ENCODE peak calls at places on chromosomes 4 and X, in seven cellular contexts. W, I, G, U, N, Q and F are unnamed samples.
A peak's percentile ranks its signal among the peaks of the same experiment; 100 is the strongest.

GRCh38 chrX:117768861-117769604 is 347.6 kb downstream of the KLHL13 start:
- DNase-seq in Q (no peak), N (no peak), W (no peak), U (no peak), G (no peak), I (no peak), F (no peak)

GRCh38 chrX:7108995-7109634 is 38.4 kb upstream of the STS start:
- DNase-seq in I (no peak), W (no peak), N (no peak), G (peak; percentile 33), Q (no peak), U (no peak), F (no peak)

GRCh38 chr4:66569228-66569627 is 898.9 kb upstream of the EPHA5 start:
- DNase-seq in Q (no peak), N (no peak), U (no peak), W (no peak), G (no peak), I (peak; percentile 28), F (no peak)

GRCh38 chr4:186719925-186720694 is 3.5 kb downstream of the FAT1 start:
- DNase-seq in W (no peak), U (peak; percentile 51), N (no peak), G (peak; percentile 53), I (peak; percentile 87), Q (no peak), F (peak; percentile 15)

GRCh38 chrX:64190136-64190740 is 15.3 kb downstream of the AMER1 start:
- DNase-seq in I (no peak), W (peak; percentile 22), N (no peak), G (no peak), Q (no peak), U (no peak), F (no peak)

GRCh38 chr4:41852229-41852628 is 83.0 kb upstream of the TMEM33 start:
- DNase-seq in I (no peak), G (no peak), Q (no peak), N (no peak), W (no peak), U (no peak), F (no peak)

GRCh38 chrX:55907968-55908607 is 190.5 kb downstream of the RRAGB start:
- DNase-seq in G (peak; percentile 37), U (peak; percentile 27), I (peak; percentile 91), W (peak; percentile 75), Q (peak; percentile 69), N (peak; percentile 62), F (no peak)

GRCh38 chrX:2650037-2650436 is 41.1 kb upstream of the CD99 start:
- DNase-seq in G (no peak), N (no peak), W (no peak), I (no peak), Q (no peak), U (no peak), F (no peak)

GRCh38 chr4:42104521-42104920 is 47.9 kb downstream of the BEND4 start:
- DNase-seq in W (no peak), G (peak; percentile 1), U (peak; percentile 66), N (no peak), Q (no peak), I (peak; percentile 28), F (no peak)

GRCh38 chr4:78293348-78293747 is 236.2 kb downstream of the FRAS1 start:
- DNase-seq in U (no peak), I (no peak), G (peak; percentile 66), N (no peak), Q (no peak), W (no peak), F (peak; percentile 61)

GRCh38 chrX:43940811-43941210 is 32.4 kb downstream of the NDP start:
- DNase-seq in G (peak; percentile 54), U (peak; percentile 52), W (no peak), Q (no peak), N (no peak), I (no peak), F (peak; percentile 24)

GRCh38 chr4:117654064-117654463 is 380.2 kb upstream of the NDST3 start:
- DNase-seq in I (no peak), U (no peak), N (no peak), Q (no peak), W (no peak), G (no peak), F (no peak)

GRCh38 chrX:11215191-11215921 is 77.9 kb upstream of the AMELX start:
- DNase-seq in N (no peak), G (no peak), Q (no peak), W (no peak), U (no peak), I (peak; percentile 25), F (no peak)

GRCh38 chr4:186953601-186954260 is 230.1 kb upstream of the FAT1 start:
- DNase-seq in N (no peak), I (no peak), Q (no peak), U (peak; percentile 7), G (no peak), W (no peak), F (no peak)

GRCh38 chr4:174324725-174325124 is 41.0 kb downstream of the CEP44 start:
- DNase-seq in I (no peak), U (peak; percentile 63), G (peak; percentile 25), Q (no peak), W (no peak), N (no peak), F (no peak)

GRCh38 chr4:132605551-132605950 is 543.5 kb upstream of the PCDH10 start:
- DNase-seq in I (no peak), G (no peak), W (no peak), Q (no peak), N (no peak), U (no peak), F (no peak)

GRCh38 chrX:51737062-51737461 is 6.2 kb upstream of the GSPT2 start:
- DNase-seq in N (no peak), Q (no peak), G (no peak), W (no peak), U (no peak), I (no peak), F (no peak)

GRCh38 chrX:129593137-129593536 is 53.1 kb downstream of the OCRL start:
- DNase-seq in N (no peak), W (no peak), G (peak; percentile 43), I (peak; percentile 69), Q (no peak), U (no peak), F (peak; percentile 27)

GRCh38 chr4:71126719-71127118 is 133.3 kb downstream of the DCK start:
- DNase-seq in W (no peak), N (no peak), I (no peak), Q (no peak), U (peak; percentile 90), G (peak; percentile 96), F (peak; percentile 94)

GRCh38 chrX:20057479-20057878 is 59.2 kb downstream of the MAP7D2 start:
- DNase-seq in W (no peak), G (no peak), N (no peak), I (no peak), U (no peak), Q (no peak), F (no peak)

GRCh38 chr4:144384428-144384827 is 243.9 kb upstream of the GYPA start:
- DNase-seq in W (no peak), I (no peak), U (no peak), Q (no peak), G (no peak), N (no peak), F (no peak)

GRCh38 chrX:23616361-23616760 is 50.9 kb upstream of the PRDX4 start:
- DNase-seq in N (no peak), I (peak; percentile 29), W (no peak), G (peak; percentile 18), U (no peak), Q (no peak), F (no peak)

GRCh38 chrX:31268359-31268758 is 196.5 kb upstream of the FTHL17 start:
- DNase-seq in U (no peak), G (no peak), W (no peak), Q (no peak), N (no peak), I (peak; percentile 56), F (no peak)

GRCh38 chrX:10622197-10622596 is 1.8 kb upstream of the MID1 start:
- DNase-seq in W (no peak), G (no peak), Q (no peak), U (no peak), N (no peak), I (no peak), F (no peak)